ENCODE peak calls at places on chromosomes 6 and 20, in eight cellular contexts. B is Calu3, Q is D721Med, H is PC-3, W is left ventricle myocardium inferior, Y is fibroblast of pulmonary artery, T is BJ, G is GM06990. O is an unnamed sample.

GRCh38 chr6:13076575-13076974 is 251.8 kb downstream of the TBC1D7 start:
- DNase-seq in B (no peak), Q (no peak), H (no peak), W (no peak), Y (no peak), T (no peak), G (no peak), O (no peak)

GRCh38 chr20:15600565-15600964 is 972.7 kb downstream of the KIF16B start:
- DNase-seq in B (no peak), Q (no peak), H (no peak), W (no peak), Y (no peak), T (no peak), G (no peak), O (no peak)

GRCh38 chr6:13004610-13005009 is 288.0 kb downstream of the PHACTR1 start:
- DNase-seq in B (no peak), Q (no peak), H (no peak), W (no peak), Y (peak), T (no peak), G (no peak), O (no peak)

GRCh38 chr6:143775326-143775725 is 67.8 kb upstream of the LTV1 start:
- DNase-seq in B (no peak), Q (no peak), H (no peak), W (no peak), Y (peak), T (no peak), G (no peak), O (no peak)

GRCh38 chr6:27332692-27333641 is 20.9 kb upstream of the POM121L2 start:
- DNase-seq in B (peak), Q (no peak), H (peak), W (no peak), Y (peak), T (peak), G (peak), O (no peak)

GRCh38 chr20:48791666-48792071 is 36.1 kb downstream of the PREX1 start:
- DNase-seq in B (no peak), Q (no peak), H (peak), W (no peak), Y (peak), T (peak), G (no peak), O (no peak)

GRCh38 chr6:170174124-170174770 is 116.6 kb downstream of the DLL1 start:
- DNase-seq in B (no peak), Q (no peak), H (no peak), W (peak), Y (no peak), T (no peak), G (no peak), O (no peak)

GRCh38 chr6:3280091-3280490 is 21.3 kb downstream of the PSMG4 start:
- DNase-seq in B (no peak), Q (no peak), H (no peak), W (no peak), Y (no peak), T (no peak), G (no peak), O (no peak)

GRCh38 chr6:109389650-109390274 is 7.5 kb upstream of the CD164 start:
- DNase-seq in B (no peak), Q (no peak), H (no peak), W (no peak), Y (peak), T (no peak), G (no peak), O (no peak)

GRCh38 chr6:148864941-148865340 is 118.1 kb downstream of the UST start:
- DNase-seq in B (no peak), Q (no peak), H (no peak), W (no peak), Y (no peak), T (no peak), G (no peak), O (no peak)

GRCh38 chr20:47305667-47306066 is 50.8 kb downstream of the ZMYND8 start:
- DNase-seq in B (no peak), Q (no peak), H (no peak), W (no peak), Y (peak), T (no peak), G (no peak), O (no peak)

GRCh38 chr6:82246802-82247633 is 526 bp downstream of the IBTK start:
- DNase-seq in B (peak), Q (no peak), H (peak), W (peak), Y (peak), T (no peak), G (no peak), O (peak)

GRCh38 chr20:51312480-51312783 is 230.1 kb downstream of the NFATC2 start:
- DNase-seq in B (no peak), Q (no peak), H (no peak), W (no peak), Y (no peak), T (no peak), G (no peak), O (no peak)

GRCh38 chr6:1062786-1063545 is 248.9 kb upstream of the FOXQ1 start:
- DNase-seq in B (no peak), Q (no peak), H (no peak), W (no peak), Y (no peak), T (no peak), G (no peak), O (no peak)

GRCh38 chr6:111625511-111626331 is 20.0 kb upstream of the TRAF3IP2 start:
- DNase-seq in B (no peak), Q (no peak), H (no peak), W (no peak), Y (peak), T (no peak), G (no peak), O (no peak)

GRCh38 chr6:47008397-47008763 is 33.8 kb downstream of the ADGRF1 start:
- DNase-seq in B (no peak), Q (no peak), H (no peak), W (no peak), Y (no peak), T (no peak), G (no peak), O (no peak)

GRCh38 chr6:107811591-107812218 is 12.4 kb downstream of the SCML4 start:
- DNase-seq in B (no peak), Q (no peak), H (peak), W (no peak), Y (peak), T (no peak), G (no peak), O (no peak)

GRCh38 chr6:41426438-41426851 is 91.0 kb downstream of the NCR2 start:
- DNase-seq in B (peak), Q (no peak), H (no peak), W (no peak), Y (no peak), T (no peak), G (peak), O (no peak)

GRCh38 chr6:3908223-3908622 is 59.0 kb downstream of the FAM50B start:
- DNase-seq in B (no peak), Q (no peak), H (no peak), W (no peak), Y (no peak), T (no peak), G (no peak), O (no peak)

GRCh38 chr6:116279232-116280160 is at the start of gene TSPYL1:
- DNase-seq in B (peak), Q (peak), H (peak), W (peak), Y (peak), T (peak), G (peak), O (peak)
- TF ChIP-seq CTCF in B (no peak), Q (no peak), H (peak), W (no peak), Y (no peak), T (peak), G (no peak), O (no peak)

DNA sequence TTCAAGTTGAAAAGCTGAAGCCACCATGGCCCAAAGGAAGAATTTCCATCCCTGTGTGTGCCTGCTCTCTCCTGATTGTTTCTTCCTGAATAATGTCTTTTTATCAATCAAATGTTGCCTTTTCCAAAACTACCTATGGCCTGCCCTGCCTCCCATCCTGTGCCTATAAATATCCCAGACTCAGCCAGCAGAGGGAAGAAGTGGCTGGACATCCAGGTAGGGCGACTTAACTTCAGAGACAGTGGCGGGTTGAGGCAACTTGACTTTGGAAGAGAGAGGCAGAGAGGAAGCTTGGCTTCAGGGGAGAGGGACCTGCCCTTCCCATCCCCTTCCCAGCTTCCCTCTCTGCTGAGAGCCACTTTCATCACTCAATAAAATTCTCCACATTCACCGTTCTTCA is 133.0 kb downstream of the LCA5 start:
- DNase-seq in B (no peak), Q (no peak), H (no peak), W (no peak), Y (no peak), T (no peak), G (no peak), O (no peak)
- TF ChIP-seq CTCF in B (no peak), Q (no peak), H (peak), W (no peak), Y (no peak), T (no peak), G (no peak), O (peak)

DNA sequence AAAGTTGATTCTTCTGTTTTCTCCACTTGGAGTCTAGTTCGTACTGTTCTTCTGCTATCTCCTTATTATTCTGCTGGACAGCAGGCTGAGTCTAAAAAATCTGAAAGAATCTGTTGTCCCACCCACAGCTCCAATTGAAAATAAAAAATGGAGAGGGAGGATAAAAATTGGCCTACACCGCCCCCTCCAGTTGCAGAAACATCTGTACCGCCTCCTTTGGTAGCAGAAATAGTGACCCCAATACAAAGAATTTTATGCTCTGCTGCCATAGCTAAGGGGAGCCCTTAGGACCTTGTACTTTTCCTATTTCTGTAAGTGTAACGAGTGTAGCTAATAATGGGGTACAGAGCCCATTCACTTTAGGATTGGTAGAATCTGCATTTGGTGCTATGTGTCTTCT is 4.9 kb upstream of the FKBP1A start:
- DNase-seq in B (no peak), Q (no peak), H (no peak), W (no peak), Y (no peak), T (no peak), G (no peak), O (no peak)
- TF ChIP-seq CTCF in B (no peak), Q (no peak), H (peak), W (peak), Y (peak), T (peak), G (peak), O (no peak)

DNA sequence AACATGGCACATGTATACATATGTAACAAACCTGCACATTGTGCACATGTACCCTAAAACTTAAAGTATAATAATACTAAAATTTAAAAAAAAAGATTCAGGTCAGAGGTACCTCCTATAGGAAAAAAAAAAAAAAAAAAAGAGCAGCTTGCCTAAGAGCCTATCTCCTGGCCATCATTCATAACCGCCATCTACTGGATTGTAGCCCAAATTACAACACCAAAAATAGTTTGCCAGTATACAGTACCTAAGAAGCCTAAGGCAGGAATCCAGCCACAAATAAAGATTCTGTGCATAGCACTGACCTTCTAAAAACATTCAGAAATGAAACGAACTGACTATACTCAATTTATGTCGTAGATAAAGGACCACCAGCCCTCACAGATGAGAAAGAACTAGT is 438.4 kb upstream of the ADGRB3 start:
- DNase-seq in B (no peak), Q (no peak), H (peak), W (no peak), Y (peak), T (no peak), G (no peak), O (no peak)
- TF ChIP-seq CTCF in B (no peak), Q (peak), H (peak), W (no peak), Y (peak), T (peak), G (peak), O (no peak)

GRCh38 chr6:125304970-125305369 is 3.2 kb upstream of the HDDC2 start:
- DNase-seq in B (no peak), Q (no peak), H (no peak), W (no peak), Y (no peak), T (no peak), G (no peak), O (no peak)
- TF ChIP-seq CTCF in B (no peak), Q (no peak), H (no peak), W (no peak), Y (no peak), T (no peak), G (no peak), O (no peak)

GRCh38 chr6:52293067-52293466 is 8.5 kb upstream of the MCM3 start:
- DNase-seq in B (peak), Q (no peak), H (no peak), W (no peak), Y (no peak), T (no peak), G (no peak), O (no peak)
- TF ChIP-seq CTCF in B (no peak), Q (no peak), H (no peak), W (no peak), Y (no peak), T (no peak), G (no peak), O (no peak)

GRCh38 chr20:25076201-25076600 is 5.7 kb downstream of the VSX1 start:
- DNase-seq in B (no peak), Q (no peak), H (peak), W (no peak), Y (no peak), T (no peak), G (no peak), O (peak)

GRCh38 chr20:25078662-25079061 is 3.3 kb downstream of the VSX1 start:
- DNase-seq in B (no peak), Q (no peak), H (no peak), W (no peak), Y (no peak), T (no peak), G (no peak), O (no peak)

GRCh38 chr20:25079171-25079570 is 2.8 kb downstream of the VSX1 start:
- DNase-seq in B (no peak), Q (no peak), H (no peak), W (no peak), Y (no peak), T (no peak), G (no peak), O (no peak)

GRCh38 chr20:25077610-25078169 is 4.3 kb downstream of the VSX1 start:
- DNase-seq in B (no peak), Q (no peak), H (no peak), W (no peak), Y (peak), T (no peak), G (no peak), O (no peak)

DNA sequence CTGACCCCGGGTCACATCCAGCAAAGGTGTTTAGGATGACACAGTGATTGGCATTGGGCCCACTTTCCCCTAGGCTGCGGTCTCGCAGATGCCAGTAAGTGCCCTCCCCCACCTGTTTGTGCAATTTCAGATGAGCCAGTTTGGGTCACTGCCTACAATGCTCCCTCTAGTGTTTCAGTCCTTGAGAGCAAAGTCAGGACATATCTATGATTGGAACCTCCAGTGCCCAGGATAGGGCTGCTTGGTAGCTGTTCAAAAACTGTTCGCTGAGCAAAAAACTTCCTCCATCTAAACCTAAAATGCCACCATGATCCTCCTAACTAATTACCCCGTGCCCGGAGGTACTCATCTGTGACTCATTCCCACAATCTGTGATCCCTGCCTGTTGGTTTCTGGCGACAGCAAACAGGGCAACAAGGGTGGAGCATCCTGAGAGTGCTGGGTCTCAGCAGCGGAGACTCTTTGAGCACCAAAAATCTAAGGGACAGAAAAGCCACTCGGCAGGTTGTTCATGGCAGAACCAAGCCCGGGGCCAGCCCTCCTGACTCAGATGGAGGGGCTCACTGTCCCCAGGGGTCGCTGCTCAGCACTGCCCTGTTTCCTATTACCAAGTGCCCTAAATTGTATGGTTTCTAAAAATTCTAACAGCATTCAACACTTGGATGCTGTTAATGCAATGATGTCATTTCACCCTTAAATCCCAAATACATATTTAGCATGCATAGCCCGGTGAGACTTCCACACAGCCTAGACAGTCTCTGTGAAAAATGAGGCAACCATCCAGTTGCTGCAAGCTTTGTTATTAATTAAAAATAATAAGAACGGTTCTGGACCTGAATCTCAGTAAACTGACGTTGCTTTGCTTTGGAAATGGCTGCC is 5.0 kb downstream of the VSX1 start:
- DNase-seq in B (peak), Q (no peak), H (peak), W (no peak), Y (peak), T (no peak), G (no peak), O (peak)
- TF ChIP-seq CTCF in B (no peak), Q (peak), H (peak), W (peak), Y (peak), T (peak), G (peak), O (peak)

GRCh38 chr6:152982768-152983636 is at the start of gene FBXO5:
- DNase-seq in B (peak), Q (peak), H (peak), W (peak), Y (peak), T (peak), G (peak), O (peak)
- TF ChIP-seq CTCF in B (no peak), Q (no peak), H (no peak), W (no peak), Y (no peak), T (no peak), G (no peak), O (no peak)

DNA sequence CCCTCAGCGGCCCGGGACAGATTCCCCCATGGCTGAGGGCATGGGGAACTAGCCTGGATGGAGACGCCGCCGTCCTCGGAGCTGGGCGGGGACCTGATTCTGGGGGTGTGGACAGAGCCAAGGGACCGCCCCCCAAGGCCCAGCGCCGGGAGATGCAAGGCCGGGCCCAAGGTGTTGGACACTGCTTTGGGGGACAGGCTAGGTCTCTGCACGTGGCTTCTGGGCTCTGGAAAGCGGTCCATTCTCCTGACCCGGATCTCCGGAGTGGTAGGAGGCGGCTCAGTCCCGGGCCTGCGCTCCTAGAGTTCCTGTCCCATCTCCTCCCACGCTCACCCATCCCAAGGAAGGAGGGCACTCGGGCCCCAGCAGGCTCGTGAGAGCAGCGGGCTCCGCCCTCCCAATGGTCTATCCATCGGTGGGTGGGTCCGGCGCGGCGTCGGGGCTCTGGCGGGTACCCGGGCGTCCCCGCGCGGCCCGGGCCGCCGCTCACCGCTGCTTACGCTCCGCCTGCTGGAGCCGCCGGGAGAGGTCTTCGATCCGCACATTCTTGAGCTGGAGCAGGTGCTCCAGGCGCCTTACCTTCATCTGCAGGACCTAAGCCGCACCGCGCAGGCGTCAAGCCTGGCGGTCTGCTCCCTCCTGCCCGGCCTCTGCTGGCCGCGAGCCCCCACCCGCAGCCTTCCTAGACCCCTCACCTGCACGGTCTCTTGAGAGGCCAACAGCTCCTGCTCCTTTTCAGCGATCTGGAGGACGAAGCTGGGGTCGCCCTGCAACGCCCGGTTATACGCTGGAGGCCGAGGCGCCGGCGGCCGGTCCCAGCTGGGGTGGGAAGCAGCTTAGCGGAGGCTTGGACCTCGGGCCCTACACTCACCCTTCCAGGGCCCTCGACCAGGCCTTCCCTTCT is 3.3 kb downstream of the SPEF1 start:
- DNase-seq in B (peak), Q (no peak), H (peak), W (peak), Y (peak), T (no peak), G (no peak), O (peak)
- TF ChIP-seq CTCF in B (no peak), Q (no peak), H (no peak), W (no peak), Y (no peak), T (peak), G (no peak), O (no peak)

O was measured in progenitor cell of endocrine pancreas.